ENCODE peak calls at places on chromosomes 3 and 15, in four cellular contexts. One of them, this sample, is unnamed.

GRCh38 chr3:13718437-13718836 is 161.4 kb downstream of the WNT7A start:
- DNase-seq in HCT116: no peak
- DNase-seq in breast epithelium: no peak
- DNase-seq in K562: no peak
- DNase-seq in this sample: peak; percentile 64

GRCh38 chr15:71588746-71589145 is 221.6 kb upstream of the NR2E3 start:
- DNase-seq in K562: no peak
- DNase-seq in HCT116: no peak
- DNase-seq in breast epithelium: no peak
- DNase-seq in this sample: no peak

GRCh38 chr15:71373917-71374316 is 258.6 kb downstream of the THSD4 start:
- DNase-seq in K562: no peak
- DNase-seq in breast epithelium: no peak
- DNase-seq in HCT116: no peak
- DNase-seq in this sample: no peak

GRCh38 chr3:50242778-50243551 is 7.0 kb downstream of the GNAI2 start:
- DNase-seq in K562: peak; percentile 50
- DNase-seq in HCT116: no peak
- DNase-seq in breast epithelium: no peak
- DNase-seq in this sample: peak; percentile 97

GRCh38 chr3:56042326-56042951 is 425.8 kb downstream of the ERC2 start:
- DNase-seq in breast epithelium: no peak
- DNase-seq in HCT116: no peak
- DNase-seq in K562: peak; percentile 10
- DNase-seq in this sample: no peak

GRCh38 chr3:182305881-182306665 is 487.2 kb upstream of the ATP11B start:
- DNase-seq in breast epithelium: no peak
- DNase-seq in HCT116: no peak
- DNase-seq in K562: no peak
- DNase-seq in this sample: no peak

GRCh38 chr15:85381850-85382751 is 1.7 kb downstream of the AKAP13 start:
- DNase-seq in breast epithelium: no peak
- DNase-seq in HCT116: no peak
- DNase-seq in K562: no peak
- DNase-seq in this sample: no peak

GRCh38 chr3:195042741-195043611 is 228.0 kb downstream of the XXYLT1 start:
- DNase-seq in K562: no peak
- DNase-seq in breast epithelium: no peak
- DNase-seq in HCT116: no peak
- DNase-seq in this sample: no peak

GRCh38 chr15:92807971-92808571 is 92.1 kb upstream of the CHD2 start:
- DNase-seq in K562: peak; percentile 50
- DNase-seq in HCT116: no peak
- DNase-seq in breast epithelium: no peak
- DNase-seq in this sample: peak; percentile 80

GRCh38 chr15:99176757-99177156 is 71.9 kb downstream of the SYNM start:
- DNase-seq in breast epithelium: no peak
- DNase-seq in HCT116: no peak
- DNase-seq in K562: no peak
- DNase-seq in this sample: no peak

GRCh38 chr3:17221529-17221928 is 336.8 kb downstream of the PLCL2 start:
- DNase-seq in K562: no peak
- DNase-seq in breast epithelium: no peak
- DNase-seq in HCT116: no peak
- DNase-seq in this sample: no peak

GRCh38 chr3:157001561-157001960 is 158.4 kb downstream of the CCNL1 start:
- DNase-seq in HCT116: no peak
- DNase-seq in K562: no peak
- DNase-seq in breast epithelium: no peak
- DNase-seq in this sample: no peak

GRCh38 chr3:111906667-111907066 is 47.6 kb downstream of the PHLDB2 start:
- DNase-seq in K562: no peak
- DNase-seq in breast epithelium: no peak
- DNase-seq in HCT116: no peak
- DNase-seq in this sample: no peak

GRCh38 chr3:158794936-158795518 is 6.8 kb upstream of the MFSD1 start:
- DNase-seq in HCT116: peak; percentile 31
- DNase-seq in breast epithelium: no peak
- DNase-seq in K562: peak; percentile 66
- DNase-seq in this sample: no peak

GRCh38 chr3:62007036-62007435 is 366.3 kb downstream of the FEZF2 start:
- DNase-seq in breast epithelium: no peak
- DNase-seq in K562: no peak
- DNase-seq in HCT116: no peak
- DNase-seq in this sample: no peak

GRCh38 chr3:156668073-156668763 is 6.2 kb upstream of the TIPARP start:
- DNase-seq in K562: peak; percentile 35
- DNase-seq in HCT116: no peak
- DNase-seq in breast epithelium: no peak
- DNase-seq in this sample: no peak

GRCh38 chr3:85037203-85037602 is 78.4 kb downstream of the CADM2 start:
- DNase-seq in breast epithelium: no peak
- DNase-seq in HCT116: no peak
- DNase-seq in K562: no peak
- DNase-seq in this sample: no peak

GRCh38 chr15:71278989-71279756 is 163.9 kb downstream of the THSD4 start:
- DNase-seq in HCT116: no peak
- DNase-seq in breast epithelium: peak; percentile 50
- DNase-seq in K562: no peak
- DNase-seq in this sample: no peak

GRCh38 chr3:51379301-51379700 is 5.8 kb upstream of the MANF start:
- DNase-seq in HCT116: no peak
- DNase-seq in breast epithelium: no peak
- DNase-seq in K562: no peak
- DNase-seq in this sample: peak; percentile 74

GRCh38 chr3:52842424-52842823 is 7.6 kb upstream of the MUSTN1 start:
- DNase-seq in HCT116: no peak
- DNase-seq in K562: no peak
- DNase-seq in breast epithelium: no peak
- DNase-seq in this sample: peak; percentile 69

GRCh38 chr3:55801068-55801467 is 314.0 kb upstream of the WNT5A start:
- DNase-seq in breast epithelium: no peak
- DNase-seq in HCT116: no peak
- DNase-seq in K562: no peak
- DNase-seq in this sample: no peak

GRCh38 chr15:62897634-62898033 is 144.9 kb upstream of the TPM1 start:
- DNase-seq in K562: no peak
- DNase-seq in breast epithelium: no peak
- DNase-seq in HCT116: no peak
- DNase-seq in this sample: no peak

GRCh38 chr3:46979958-46980497 is 562 bp downstream of the NBEAL2 start:
- DNase-seq in breast epithelium: no peak
- DNase-seq in K562: peak; percentile 44
- DNase-seq in HCT116: no peak
- DNase-seq in this sample: peak; percentile 92

GRCh38 chr15:78004919-78005634 is 72.4 kb downstream of the TBC1D2B start:
- DNase-seq in HCT116: no peak
- DNase-seq in breast epithelium: peak; percentile 38
- DNase-seq in K562: no peak
- DNase-seq in this sample: no peak

GRCh38 chr3:178367817-178368617 is 168.2 kb upstream of the KCNMB2 start:
- DNase-seq in K562: no peak
- DNase-seq in HCT116: no peak
- DNase-seq in breast epithelium: no peak
- DNase-seq in this sample: no peak

GRCh38 chr3:99892332-99892731 is 74.7 kb downstream of the CMSS1 start:
- DNase-seq in K562: no peak
- DNase-seq in HCT116: no peak
- DNase-seq in breast epithelium: no peak
- DNase-seq in this sample: no peak

GRCh38 chr15:75989045-75989444 is 23.2 kb downstream of the NRG4 start:
- DNase-seq in breast epithelium: no peak
- DNase-seq in K562: no peak
- DNase-seq in HCT116: no peak
- DNase-seq in this sample: no peak

GRCh38 chr3:193556841-193557240 is 2.1 kb upstream of the ATP13A4 start:
- DNase-seq in breast epithelium: no peak
- DNase-seq in HCT116: no peak
- DNase-seq in K562: no peak
- DNase-seq in this sample: no peak

GRCh38 chr3:108477511-108478147 is 32.8 kb downstream of the MYH15 start:
- DNase-seq in K562: peak; percentile 62
- DNase-seq in HCT116: peak; percentile 72
- DNase-seq in breast epithelium: no peak
- DNase-seq in this sample: no peak

GRCh38 chr3:156551746-156552145 is 3.2 kb downstream of the SSR3 start:
- DNase-seq in breast epithelium: no peak
- DNase-seq in HCT116: no peak
- DNase-seq in K562: no peak
- DNase-seq in this sample: no peak

GRCh38 chr3:37937156-37937555 is 53.4 kb upstream of the VILL start:
- DNase-seq in breast epithelium: no peak
- DNase-seq in K562: no peak
- DNase-seq in HCT116: no peak
- DNase-seq in this sample: no peak

GRCh38 chr3:4739289-4740236 is 239.7 kb upstream of the BHLHE40 start:
- DNase-seq in HCT116: no peak
- DNase-seq in breast epithelium: no peak
- DNase-seq in K562: peak; percentile 95
- DNase-seq in this sample: no peak

GRCh38 chr15:89963301-89964288 is 37.5 kb upstream of the ZNF710 start:
- DNase-seq in breast epithelium: no peak
- DNase-seq in HCT116: no peak
- DNase-seq in K562: no peak
- DNase-seq in this sample: peak; percentile 81

DNA sequence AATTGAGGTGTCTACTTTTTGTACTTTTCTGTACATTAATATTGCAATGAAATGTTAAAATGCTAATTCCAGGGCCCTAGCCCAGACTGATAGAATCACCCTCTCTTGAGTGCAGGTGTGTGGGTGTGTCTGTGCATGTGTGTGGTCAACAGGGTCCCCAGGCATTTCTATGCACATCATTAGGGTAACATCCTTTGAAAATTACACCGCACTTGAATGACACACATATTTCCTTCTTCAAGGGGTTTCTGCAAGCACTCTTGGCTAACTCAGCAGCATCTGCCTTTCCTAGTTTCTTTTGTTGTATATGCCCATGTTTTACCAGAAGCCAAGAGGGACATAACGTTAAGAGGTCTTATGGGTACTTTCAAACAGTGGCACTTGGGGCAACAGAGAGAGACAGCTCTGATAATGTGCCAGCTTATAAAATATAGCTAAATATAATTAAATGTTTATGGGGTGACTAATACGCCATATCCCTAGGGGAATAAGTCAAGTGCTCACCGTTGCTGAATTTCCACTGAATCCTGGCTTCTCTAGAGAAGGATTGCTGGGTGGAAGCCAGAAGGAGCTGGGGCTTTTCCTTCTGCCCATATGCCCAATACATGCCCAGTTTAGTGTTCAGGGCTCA is 54.5 kb upstream of the LRIG1 start:
- DNase-seq in K562: no peak
- DNase-seq in HCT116: no peak
- DNase-seq in breast epithelium: no peak
- DNase-seq in this sample: no peak
- TF ChIP-seq POLR2AphosphoS5 in K562: no peak
- TF ChIP-seq POLR2AphosphoS5 in HCT116: no peak
- TF ChIP-seq POLR2AphosphoS5 in breast epithelium: no peak
- TF ChIP-seq POLR2AphosphoS5 in this sample: no peak

DNA sequence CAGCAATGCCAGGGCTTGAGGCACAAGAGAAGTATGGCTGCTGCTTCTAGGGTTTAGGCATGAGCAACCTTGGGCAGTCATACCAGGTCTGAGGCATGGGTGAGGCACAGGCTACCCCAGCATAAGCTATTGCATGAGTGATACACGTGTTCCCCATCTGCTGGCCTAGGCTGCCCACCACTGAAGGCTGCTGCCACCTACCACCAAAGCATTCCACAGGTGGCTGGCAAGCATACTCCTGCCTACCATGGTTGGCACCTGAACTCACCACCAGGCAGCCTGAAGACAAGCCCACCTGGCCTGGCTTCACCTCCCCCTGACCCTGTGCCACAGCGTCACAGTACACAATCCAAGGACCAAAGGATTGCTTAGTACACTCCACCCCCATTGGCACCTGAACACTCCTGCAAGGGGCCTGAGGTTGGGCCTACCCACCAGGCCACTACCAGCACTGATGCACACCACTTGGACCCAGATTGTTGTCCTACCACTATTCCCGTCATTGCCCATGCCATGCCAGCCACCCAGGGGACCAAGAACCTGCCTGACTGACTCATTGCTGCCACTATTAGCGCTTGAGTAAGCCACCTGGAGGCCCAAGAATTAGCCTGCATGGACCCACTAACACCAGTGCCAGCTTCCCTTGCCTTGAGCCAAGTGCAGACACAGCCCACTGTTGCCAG is 115.7 kb downstream of the STT3B start:
- DNase-seq in breast epithelium: no peak
- DNase-seq in HCT116: no peak
- DNase-seq in K562: no peak
- DNase-seq in this sample: no peak
- TF ChIP-seq POLR2AphosphoS5 in breast epithelium: no peak
- TF ChIP-seq POLR2AphosphoS5 in HCT116: no peak
- TF ChIP-seq POLR2AphosphoS5 in K562: no peak
- TF ChIP-seq POLR2AphosphoS5 in this sample: peak; percentile 51

GRCh38 chr3:150588027-150588830 is 14.9 kb upstream of the SELENOT start:
- DNase-seq in HCT116: no peak
- DNase-seq in breast epithelium: no peak
- DNase-seq in K562: no peak
- DNase-seq in this sample: no peak
- TF ChIP-seq POLR2AphosphoS5 in HCT116: no peak
- TF ChIP-seq POLR2AphosphoS5 in breast epithelium: no peak
- TF ChIP-seq POLR2AphosphoS5 in K562: no peak
- TF ChIP-seq POLR2AphosphoS5 in this sample: no peak

DNA sequence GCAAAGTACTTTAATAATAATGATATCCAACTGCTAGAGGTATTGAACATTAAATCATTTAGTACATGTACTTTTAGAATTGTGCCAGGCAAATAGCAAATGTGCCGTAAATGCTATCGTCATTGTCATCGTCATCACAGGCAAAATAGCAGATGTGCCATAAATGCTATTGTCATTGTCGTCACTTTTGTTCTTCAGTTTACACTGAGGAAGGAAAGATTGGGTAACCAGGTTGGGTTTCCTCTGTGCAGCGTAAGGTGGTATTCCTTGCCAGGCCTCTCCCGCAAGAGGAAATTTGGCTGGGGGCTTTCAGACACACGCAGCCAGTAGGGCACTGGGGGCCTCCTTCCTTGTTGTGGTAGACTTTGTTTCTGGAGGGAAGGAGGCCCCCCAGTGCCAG is 26.4 kb downstream of the ABHD17C start:
- DNase-seq in breast epithelium: no peak
- DNase-seq in K562: no peak
- DNase-seq in HCT116: no peak
- DNase-seq in this sample: no peak
- TF ChIP-seq POLR2AphosphoS5 in breast epithelium: no peak
- TF ChIP-seq POLR2AphosphoS5 in K562: no peak
- TF ChIP-seq POLR2AphosphoS5 in HCT116: no peak
- TF ChIP-seq POLR2AphosphoS5 in this sample: peak; percentile 18